ENCODE peak calls at places on chromosomes 13 and 19, in four cellular contexts. O is naive thymus-derived CD4-positive, alpha-beta T cell; N is breast epithelium; A is effector memory CD4-positive, alpha-beta T cell. D is an unnamed sample. For H3K9me3, the result is how much of the 10 kb centered on the place peaks cover.

GRCh38 chr13:110856941-110857835 is 57.7 kb downstream of the ANKRD10 start:
- DNase-seq in O (no peak), N (no peak), A (no peak), D (no peak)

GRCh38 chr19:10115392-10116084 is 4.0 kb downstream of the P2RY11 start:
- DNase-seq in N (no peak), O (no peak), A (no peak), D (no peak)

GRCh38 chr13:106517151-106517847 is 18.2 kb downstream of the EFNB2 start:
- DNase-seq in N (no peak), O (no peak), A (no peak), D (no peak)

GRCh38 chr13:75404721-75405120 is 77.2 kb downstream of the TBC1D4 start:
- DNase-seq in O (no peak), A (no peak), N (no peak), D (no peak)

GRCh38 chr19:49858591-49858985 is 7.6 kb downstream of the PTOV1 start:
- DNase-seq in O (no peak), N (no peak), A (no peak), D (no peak)

GRCh38 chr13:27559714-27560113 is 60.6 kb downstream of the LNX2 start:
- DNase-seq in O (no peak), N (no peak), A (peak), D (no peak)

GRCh38 chr19:50835103-50835784 is 1.9 kb upstream of the KLK15 start:
- DNase-seq in O (no peak), N (no peak), A (no peak), D (no peak)

GRCh38 chr13:113417008-113417735 is 36.1 kb downstream of the ADPRHL1 start:
- DNase-seq in A (no peak), O (no peak), N (no peak), D (no peak)

GRCh38 chr19:2038284-2039081 is 12.6 kb downstream of the MKNK2 start:
- DNase-seq in A (no peak), N (no peak), O (no peak), D (no peak)

GRCh38 chr19:47704024-47704423 is 9.2 kb upstream of the EHD2 start:
- DNase-seq in O (no peak), A (no peak), N (no peak), D (no peak)

GRCh38 chr19:55912916-55913315 is 19.2 kb downstream of the NLRP13 start:
- DNase-seq in O (no peak), A (no peak), N (no peak), D (no peak)

GRCh38 chr19:55902080-55902751 is 29.9 kb downstream of the NLRP13 start:
- DNase-seq in N (no peak), O (no peak), A (no peak), D (no peak)

GRCh38 chr19:55907286-55907685 is 24.9 kb downstream of the NLRP13 start:
- DNase-seq in O (no peak), N (no peak), A (no peak), D (no peak)

GRCh38 chr19:55909801-55910200 is 22.3 kb downstream of the NLRP13 start:
- DNase-seq in N (no peak), A (no peak), O (no peak), D (no peak)

GRCh38 chr19:55907746-55908145 is 24.4 kb downstream of the NLRP13 start:
- DNase-seq in N (no peak), O (no peak), A (no peak), D (no peak)
- H3K9me3 ChIP-seq in N (under half), O (under half), A (under half), D (under half)

DNA sequence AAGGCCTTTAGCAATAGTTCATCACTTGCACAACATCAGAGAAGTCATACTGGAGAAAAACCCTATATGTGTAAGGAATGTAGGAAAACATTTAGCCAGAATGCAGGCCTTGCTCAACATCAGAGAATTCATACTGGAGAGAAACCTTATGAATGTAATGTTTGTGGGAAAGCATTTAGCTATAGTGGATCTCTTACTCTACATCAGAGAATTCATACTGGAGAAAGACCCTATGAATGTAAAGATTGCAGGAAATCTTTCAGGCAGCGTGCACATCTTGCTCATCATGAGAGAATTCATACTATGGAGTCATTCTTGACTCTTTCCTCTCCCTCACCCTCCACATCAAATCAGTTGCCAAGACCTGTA is 19.8 kb downstream of the ZNF583 start:
- DNase-seq in A (no peak), N (no peak), O (no peak), D (no peak)
- H3K9me3 ChIP-seq in A (half or more), N (half or more), O (half or more), D (half or more)

GRCh38 chr13:22482496-22483000 is 698.2 kb upstream of the SGCG start:
- DNase-seq in A (no peak), N (no peak), O (no peak), D (no peak)
- H3K9me3 ChIP-seq in A (under half), N (under half), O (under half), D (under half)

GRCh38 chr13:19052180-19052579 is 129.4 kb downstream of the TUBA3C start:
- DNase-seq in O (no peak), A (no peak), N (no peak), D (no peak)

GRCh38 chr13:19050901-19051300 is 130.7 kb downstream of the TUBA3C start:
- DNase-seq in O (no peak), N (no peak), A (no peak), D (no peak)

GRCh38 chr13:19052931-19053330 is 128.7 kb downstream of the TUBA3C start:
- DNase-seq in O (no peak), N (no peak), A (no peak), D (no peak)

GRCh38 chr13:19055611-19056010 is 126.0 kb downstream of the TUBA3C start:
- DNase-seq in O (no peak), A (no peak), N (no peak), D (no peak)

GRCh38 chr13:19053561-19053960 is 128.1 kb downstream of the TUBA3C start:
- DNase-seq in N (no peak), A (no peak), O (no peak), D (no peak)
- H3K9me3 ChIP-seq in N (under half), A (under half), O (under half), D (under half)

GRCh38 chr19:56667311-56667870 is 4.2 kb downstream of the ZNF835 start:
- DNase-seq in A (no peak), N (no peak), O (no peak), D (no peak)

GRCh38 chr19:56670401-56670960 is 1.1 kb downstream of the ZNF835 start:
- DNase-seq in A (no peak), N (no peak), O (no peak), D (no peak)

GRCh38 chr19:56668676-56669075 is 2.9 kb downstream of the ZNF835 start:
- DNase-seq in O (no peak), A (no peak), N (no peak), D (no peak)

GRCh38 chr19:56671613-56671994 is at the start of gene ZNF835:
- DNase-seq in A (peak), O (peak), N (peak), D (peak)

GRCh38 chr19:56670961-56671612 is 470 bp downstream of the ZNF835 start:
- DNase-seq in O (no peak), N (no peak), A (no peak), D (no peak)
- H3K9me3 ChIP-seq in O (under half), N (under half), A (under half), D (under half)

GRCh38 chr19:51983361-51983760 is 3.3 kb downstream of the ZNF350 start:
- DNase-seq in O (no peak), N (no peak), A (no peak), D (no peak)
- H3K9me3 ChIP-seq in O (half or more), N (half or more), A (half or more), D (under half)

DNA sequence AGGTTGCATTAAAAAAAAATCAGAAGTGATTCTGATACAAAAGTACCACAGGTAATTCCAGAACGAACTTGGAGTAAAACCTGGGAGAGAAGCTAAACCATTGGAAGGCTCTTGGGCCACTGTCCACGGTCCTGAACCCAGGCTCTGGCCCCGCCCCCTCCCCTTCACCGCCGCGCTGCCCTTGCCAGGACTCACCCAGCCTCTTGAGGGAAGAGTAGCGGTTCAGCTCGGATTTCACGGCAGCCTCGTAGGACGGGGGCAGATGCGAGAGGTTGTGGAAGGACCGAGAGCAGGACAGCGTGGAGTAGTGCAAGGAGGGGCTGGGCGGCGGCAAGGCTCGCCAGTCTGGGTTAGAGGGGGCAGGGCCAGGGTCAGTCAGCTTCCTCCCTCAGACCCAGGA is 5.7 kb downstream of the SHISA7 start:
- DNase-seq in O (no peak), A (no peak), N (peak), D (no peak)
- H3K9me3 ChIP-seq in O (under half), A (under half), N (under half), D (under half)

GRCh38 chr19:58145849-58146248 is 4.7 kb downstream of the ZNF329 start:
- DNase-seq in A (no peak), O (no peak), N (no peak), D (no peak)
- H3K9me3 ChIP-seq in A (under half), O (under half), N (half or more), D (under half)

DNA sequence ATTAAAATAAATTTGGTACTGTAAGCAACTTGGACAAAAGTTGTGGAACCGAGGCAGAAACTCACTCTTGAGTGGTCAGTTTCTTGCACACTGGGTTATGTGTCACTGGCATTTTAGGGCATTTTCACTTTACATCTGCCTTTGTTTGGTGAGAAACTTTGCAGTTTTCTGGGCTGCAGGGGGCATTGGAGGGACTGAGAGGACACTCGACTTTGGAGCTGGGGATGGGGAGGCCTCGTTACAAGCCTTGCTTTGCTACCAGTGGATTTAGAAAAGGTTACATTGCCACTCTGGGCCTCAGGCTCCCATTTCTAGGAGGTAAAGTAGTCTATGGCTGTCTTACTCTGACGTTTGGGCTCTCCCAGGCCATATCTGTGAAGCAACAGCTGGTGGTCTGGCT is 41.9 kb upstream of the ZNF536 start:
- DNase-seq in A (no peak), N (no peak), O (no peak), D (no peak)
- H3K9me3 ChIP-seq in A (under half), N (under half), O (under half), D (under half)